ENCODE peak calls at places on chromosomes 3 and 15, in six cellular contexts. S is mucosa of descending colon; P is CD8-positive, alpha-beta T cell; J is sigmoid colon; C is body of pancreas; L is A549. O is an unnamed sample.

GRCh38 chr3:14147617-14148016 is 22.8 kb downstream of the TMEM43 start:
- DNase-seq in S (no peak), P (no peak), J (no peak), C (no peak), L (no peak), O (no peak)

GRCh38 chr15:25401511-25401910 is 37.3 kb downstream of the UBE3A start:
- DNase-seq in S (no peak), P (no peak), J (no peak), C (no peak), L (no peak), O (no peak)

GRCh38 chr15:61681676-61682075 is 378.6 kb downstream of the VPS13C start:
- DNase-seq in S (no peak), P (no peak), J (no peak), C (no peak), L (no peak), O (no peak)

GRCh38 chr15:91049378-91050127 is 27.2 kb upstream of the VPS33B start:
- DNase-seq in S (peak), P (peak), J (peak), C (peak), L (peak), O (peak)

GRCh38 chr15:44035781-44036699 is 159.0 kb downstream of the FRMD5 start:
- DNase-seq in S (no peak), P (no peak), J (no peak), C (no peak), L (no peak), O (no peak)

GRCh38 chr3:72248389-72248761 is 463.4 kb upstream of the PROK2 start:
- DNase-seq in S (no peak), P (no peak), J (no peak), C (no peak), L (no peak), O (no peak)

GRCh38 chr3:80244390-80244789 is 476.6 kb upstream of the ROBO1 start:
- DNase-seq in S (no peak), P (no peak), J (no peak), C (peak), L (no peak), O (no peak)

GRCh38 chr15:62994975-62995730 is 47.4 kb upstream of the TPM1 start:
- DNase-seq in S (no peak), P (no peak), J (no peak), C (peak), L (peak), O (no peak)

GRCh38 chr3:171566803-171567422 is 106.7 kb upstream of the TNIK start:
- DNase-seq in S (no peak), P (no peak), J (no peak), C (no peak), L (peak), O (peak)

GRCh38 chr3:186772886-186773417 is 10.4 kb upstream of the EIF4A2 start:
- DNase-seq in S (peak), P (peak), J (peak), C (peak), L (no peak), O (peak)

GRCh38 chr3:125032100-125032643 is 23.6 kb downstream of the HEG1 start:
- DNase-seq in S (no peak), P (no peak), J (no peak), C (no peak), L (peak), O (no peak)

GRCh38 chr3:120198305-120198878 is 86.6 kb downstream of the GPR156 start:
- DNase-seq in S (no peak), P (no peak), J (no peak), C (no peak), L (peak), O (no peak)

GRCh38 chr3:197750863-197751737 is 1.4 kb downstream of the FYTTD1 start:
- DNase-seq in S (peak), P (peak), J (peak), C (peak), L (peak), O (no peak)

GRCh38 chr3:130725746-130726145 is 20.9 kb downstream of the PIK3R4 start:
- DNase-seq in S (no peak), P (no peak), J (no peak), C (no peak), L (no peak), O (no peak)

GRCh38 chr3:5503136-5503535 is 315.6 kb downstream of the EDEM1 start:
- DNase-seq in S (no peak), P (no peak), J (no peak), C (no peak), L (no peak), O (no peak)

GRCh38 chr15:64515825-64516224 is 55.4 kb downstream of the ZNF609 start:
- DNase-seq in S (no peak), P (no peak), J (no peak), C (no peak), L (no peak), O (no peak)

GRCh38 chr3:187811580-187812250 is 66.4 kb upstream of the BCL6 start:
- DNase-seq in S (no peak), P (no peak), J (no peak), C (no peak), L (peak), O (no peak)

GRCh38 chr3:182583545-182583944 is 209.8 kb upstream of the ATP11B start:
- DNase-seq in S (no peak), P (no peak), J (no peak), C (no peak), L (no peak), O (no peak)

GRCh38 chr3:83321457-83321856 is 1560.0 kb upstream of the GBE1 start:
- DNase-seq in S (no peak), P (no peak), J (no peak), C (no peak), L (no peak), O (no peak)

GRCh38 chr15:80925597-80926059 is 64.0 kb downstream of the MESD start:
- DNase-seq in S (no peak), P (no peak), J (no peak), C (peak), L (no peak), O (no peak)

GRCh38 chr15:40768492-40769309 is 1.1 kb upstream of the C15orf62 start:
- DNase-seq in S (peak), P (no peak), J (no peak), C (no peak), L (no peak), O (no peak)

GRCh38 chr3:14989943-14990753 is 42.8 kb downstream of the NR2C2 start:
- DNase-seq in S (no peak), P (no peak), J (no peak), C (no peak), L (peak), O (no peak)

GRCh38 chr3:112646623-112647022 is 5.7 kb upstream of the CCDC80 start:
- DNase-seq in S (no peak), P (no peak), J (no peak), C (no peak), L (peak), O (no peak)

GRCh38 chr3:19139863-19140262 is 8.4 kb upstream of the KCNH8 start:
- DNase-seq in S (no peak), P (no peak), J (no peak), C (no peak), L (no peak), O (no peak)

GRCh38 chr3:107525954-107526305 is 3.2 kb downstream of the BBX start:
- DNase-seq in S (no peak), P (peak), J (no peak), C (no peak), L (no peak), O (no peak)

GRCh38 chr3:111610612-111611054 is 15.5 kb upstream of the ZBED2 start:
- DNase-seq in S (no peak), P (peak), J (no peak), C (no peak), L (no peak), O (no peak)

GRCh38 chr3:126508539-126508938 is 9.0 kb downstream of the UROC1 start:
- DNase-seq in S (no peak), P (no peak), J (peak), C (no peak), L (peak), O (no peak)

GRCh38 chr3:192986399-192986798 is 68.7 kb upstream of the MB21D2 start:
- DNase-seq in S (no peak), P (no peak), J (no peak), C (no peak), L (no peak), O (no peak)

GRCh38 chr3:172550347-172550943 is 27.2 kb upstream of the TNFSF10 start:
- DNase-seq in S (no peak), P (no peak), J (no peak), C (no peak), L (peak), O (peak)

GRCh38 chr15:48559270-48559669 is 86.2 kb downstream of the FBN1 start:
- DNase-seq in S (no peak), P (no peak), J (peak), C (peak), L (no peak), O (no peak)

GRCh38 chr3:178517665-178518366 is 18.4 kb upstream of the KCNMB2 start:
- DNase-seq in S (no peak), P (no peak), J (no peak), C (no peak), L (no peak), O (no peak)

GRCh38 chr3:114841515-114841914 is 305.6 kb downstream of the ZBTB20 start:
- DNase-seq in S (no peak), P (no peak), J (no peak), C (no peak), L (no peak), O (no peak)

GRCh38 chr3:165835431-165835830 is 1.8 kb downstream of the BCHE start:
- DNase-seq in S (no peak), P (no peak), J (no peak), C (no peak), L (no peak), O (no peak)

GRCh38 chr3:165837801-165838200 is 578 bp upstream of the BCHE start:
- DNase-seq in S (no peak), P (no peak), J (no peak), C (no peak), L (no peak), O (no peak)

GRCh38 chr3:165839296-165840076 is 2.3 kb upstream of the BCHE start:
- DNase-seq in S (no peak), P (no peak), J (no peak), C (no peak), L (no peak), O (no peak)

DNA sequence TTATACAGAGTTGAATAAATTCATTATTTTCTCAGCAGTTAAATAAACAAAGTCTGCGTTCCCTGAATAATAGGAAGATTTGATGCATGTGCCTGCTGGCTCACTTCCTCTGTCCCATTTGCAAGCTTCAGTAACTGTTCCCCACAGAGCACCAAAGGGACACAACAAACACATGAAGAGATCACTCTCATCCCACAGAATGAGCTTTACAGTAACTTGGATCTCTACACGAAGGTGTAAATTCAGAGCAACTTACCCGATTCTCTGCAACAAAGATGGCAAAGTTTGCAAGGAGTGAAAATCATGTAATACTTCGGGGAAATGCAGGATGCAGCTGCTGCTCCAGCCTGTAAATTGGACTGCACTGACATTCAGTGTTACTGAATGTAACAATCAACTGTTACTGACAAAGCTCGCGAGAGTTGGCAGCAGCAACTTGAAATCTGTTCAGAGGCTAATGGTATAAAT is at the start of gene BCHE:
- DNase-seq in S (no peak), P (no peak), J (peak), C (peak), L (peak), O (no peak)
- H3K4me3 ChIP-seq in S (no peak), P (no peak), J (peak), C (no peak), L (peak), O (no peak)

DNA sequence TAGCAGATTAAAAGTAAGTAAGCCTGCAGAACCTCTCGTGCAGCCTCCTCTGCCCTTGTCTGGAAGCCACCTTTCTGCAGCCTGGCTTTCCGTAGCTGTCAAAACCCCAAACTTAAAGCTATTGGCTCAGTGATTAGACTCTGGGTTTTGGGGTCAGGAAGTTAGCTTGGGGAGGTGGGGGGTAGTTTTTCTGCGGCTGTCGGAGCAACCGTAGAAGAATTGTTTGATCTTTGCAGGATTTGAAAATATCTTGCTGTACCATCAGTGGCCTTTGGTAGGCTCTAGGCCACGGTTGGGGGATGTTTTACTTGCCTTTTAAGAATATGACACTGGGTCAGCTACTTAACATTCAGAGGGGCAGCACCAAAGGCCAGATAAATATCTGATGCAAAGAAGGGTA is 88.4 kb upstream of the RASGRP1 start:
- DNase-seq in S (peak), P (peak), J (no peak), C (no peak), L (no peak), O (no peak)
- TF ChIP-seq CTCF in S (no peak), P (no peak), J (no peak), C (no peak), L (no peak), O (no peak)

DNA sequence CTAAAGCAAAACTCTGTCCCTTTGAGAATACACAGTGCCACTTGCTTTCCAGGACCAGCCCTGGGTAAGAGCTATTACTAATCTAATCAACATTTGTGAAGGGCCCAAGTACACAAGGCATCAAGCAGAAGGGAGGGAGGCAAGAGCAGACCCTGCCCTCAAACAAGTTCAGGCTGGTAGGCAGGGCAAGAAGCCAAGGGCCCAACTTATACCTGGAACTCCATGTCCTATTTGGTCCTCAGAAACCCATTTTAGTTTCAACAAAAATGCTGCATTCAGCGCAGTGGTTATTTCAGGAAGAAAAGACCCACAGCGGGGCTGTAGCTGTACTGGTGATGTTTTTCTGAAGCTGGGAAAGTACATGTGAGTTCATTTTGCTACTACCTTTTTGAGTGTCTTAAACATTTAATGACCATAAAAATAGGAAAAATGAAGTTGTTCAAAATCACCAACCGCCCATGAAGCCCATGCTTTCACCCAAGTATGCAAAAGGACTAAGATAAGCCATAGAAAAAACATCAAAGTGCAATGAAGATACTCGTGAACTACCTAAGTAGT is 2.8 kb downstream of the RPS17 start:
- DNase-seq in S (no peak), P (no peak), J (no peak), C (no peak), L (no peak), O (no peak)
- H3K4me3 ChIP-seq in S (no peak), P (no peak), J (no peak), C (no peak), L (peak), O (peak)

GRCh38 chr3:9251055-9251786 is 1.8 kb upstream of the SRGAP3 start:
- DNase-seq in S (no peak), P (no peak), J (no peak), C (no peak), L (no peak), O (no peak)
- TF ChIP-seq CTCF in S (no peak), P (no peak), J (no peak), C (no peak), L (no peak), O (no peak)

GRCh38 chr15:73939138-73939537 is 12.9 kb downstream of the LOXL1 start:
- DNase-seq in S (no peak), P (no peak), J (peak), C (no peak), L (no peak), O (no peak)

GRCh38 chr15:73937313-73937695 is 11.0 kb downstream of the LOXL1 start:
- DNase-seq in S (no peak), P (no peak), J (no peak), C (no peak), L (no peak), O (no peak)

GRCh38 chr15:73936588-73937312 is 10.5 kb downstream of the LOXL1 start:
- DNase-seq in S (no peak), P (no peak), J (no peak), C (no peak), L (no peak), O (no peak)

GRCh38 chr15:73936181-73936580 is 9.9 kb downstream of the LOXL1 start:
- DNase-seq in S (no peak), P (no peak), J (no peak), C (peak), L (no peak), O (no peak)

DNA sequence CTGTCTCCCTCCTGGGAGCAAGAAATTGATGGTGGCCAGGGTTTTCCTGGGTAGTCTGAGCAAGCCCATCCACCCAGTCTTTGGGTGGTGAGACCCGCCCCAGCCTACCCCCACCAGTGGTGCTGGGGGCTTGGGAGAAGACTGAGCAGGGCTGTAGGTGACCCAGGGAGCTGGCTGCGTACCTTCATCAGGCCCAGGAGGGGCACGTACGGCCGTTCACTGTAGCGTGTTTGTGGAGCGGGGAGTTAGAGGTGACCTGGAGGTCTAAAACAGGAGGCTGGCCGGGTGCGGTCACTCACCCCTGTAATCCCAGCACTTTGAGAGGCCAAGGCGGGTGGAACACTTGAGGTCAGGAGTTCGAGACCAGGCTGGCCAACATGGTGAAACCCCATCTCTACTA is 11.5 kb downstream of the LOXL1 start:
- DNase-seq in S (no peak), P (no peak), J (no peak), C (no peak), L (no peak), O (no peak)
- H3K4me3 ChIP-seq in S (no peak), P (no peak), J (no peak), C (no peak), L (no peak), O (no peak)

GRCh38 chr3:30166535-30166934 is 439.9 kb upstream of the TGFBR2 start:
- DNase-seq in S (no peak), P (no peak), J (no peak), C (no peak), L (no peak), O (no peak)
- TF ChIP-seq CTCF in S (no peak), P (no peak), J (no peak), C (no peak), L (no peak), O (no peak)

DNA sequence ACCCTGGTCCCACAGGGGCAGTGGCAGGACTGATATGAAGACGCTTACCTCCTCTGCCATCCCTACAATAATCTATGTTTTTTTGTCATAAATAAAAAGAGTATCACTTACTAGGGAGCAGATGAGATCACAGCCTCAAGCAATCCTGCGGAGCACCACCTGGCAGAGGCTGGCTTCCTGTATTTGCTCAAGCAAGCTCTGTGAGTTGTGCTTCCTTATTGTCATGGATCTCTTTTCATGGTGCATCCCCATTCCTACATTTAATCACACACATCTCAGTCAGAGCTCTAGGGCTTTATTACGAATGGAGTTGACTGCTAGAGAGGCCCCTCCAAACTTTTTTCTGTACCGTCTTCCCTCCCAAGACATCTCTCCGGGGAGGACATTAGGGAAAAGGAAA is 186.0 kb downstream of the UBE2E2 start:
- DNase-seq in S (peak), P (no peak), J (no peak), C (no peak), L (peak), O (no peak)
- H3K4me3 ChIP-seq in S (no peak), P (no peak), J (no peak), C (no peak), L (no peak), O (no peak)